ENCODE peak calls at places on chromosomes 2 and 18, in four cellular contexts. G, W, A and C are unnamed samples.
A peak's percentile ranks its signal among the peaks of the same experiment; 100 is the strongest.

GRCh38 chr2:73827018-73827417 is 1.7 kb upstream of the STAMBP start:
- DNase-seq in A (no peak), G (peak; percentile 32), W (no peak), C (no peak)

GRCh38 chr18:72674710-72675109 is 130.6 kb upstream of the CBLN2 start:
- DNase-seq in W (no peak), A (no peak), G (no peak), C (no peak)

GRCh38 chr2:202780514-202781021 is 91.0 kb downstream of the ICA1L start:
- DNase-seq in A (no peak), W (no peak), G (no peak), C (no peak)

GRCh38 chr2:196759378-196759706 is 40.1 kb downstream of the GTF3C3 start:
- DNase-seq in A (no peak), G (no peak), W (no peak), C (no peak)

GRCh38 chr2:104856973-104857261 is 3.0 kb downstream of the POU3F3 start:
- DNase-seq in A (no peak), G (no peak), W (no peak), C (no peak)

GRCh38 chr2:54403512-54404238 is 52.5 kb upstream of the SPTBN1 start:
- DNase-seq in G (no peak), W (no peak), A (no peak), C (no peak)

GRCh38 chr2:3958465-3958864 is 255.1 kb downstream of the DCDC2C start:
- DNase-seq in W (no peak), A (no peak), G (no peak), C (no peak)

GRCh38 chr18:48947583-48947982 is 3.2 kb downstream of the SMAD7 start:
- DNase-seq in G (no peak), A (no peak), W (no peak), C (no peak)

GRCh38 chr2:189328451-189329249 is 112.6 kb upstream of the WDR75 start:
- DNase-seq in A (no peak), W (no peak), G (no peak), C (no peak)

GRCh38 chr18:47296462-47296861 is 45.0 kb upstream of the SKOR2 start:
- DNase-seq in W (no peak), A (no peak), G (no peak), C (no peak)

GRCh38 chr2:156537147-156537546 is 101.0 kb downstream of the GPD2 start:
- DNase-seq in A (no peak), G (no peak), W (no peak), C (no peak)

GRCh38 chr2:124810132-124810531 is 785.0 kb downstream of the CNTNAP5 start:
- DNase-seq in A (peak; percentile 60), G (no peak), W (no peak), C (peak; percentile 42)
- TF ChIP-seq NR3C1 in A (no peak), G (no peak), W (no peak), C (no peak)

GRCh38 chr2:20638646-20639430 is 12.1 kb downstream of the HS1BP3 start:
- DNase-seq in W (no peak), A (no peak), G (no peak), C (no peak)
- TF ChIP-seq NR3C1 in W (no peak), A (no peak), G (no peak), C (no peak)

DNA sequence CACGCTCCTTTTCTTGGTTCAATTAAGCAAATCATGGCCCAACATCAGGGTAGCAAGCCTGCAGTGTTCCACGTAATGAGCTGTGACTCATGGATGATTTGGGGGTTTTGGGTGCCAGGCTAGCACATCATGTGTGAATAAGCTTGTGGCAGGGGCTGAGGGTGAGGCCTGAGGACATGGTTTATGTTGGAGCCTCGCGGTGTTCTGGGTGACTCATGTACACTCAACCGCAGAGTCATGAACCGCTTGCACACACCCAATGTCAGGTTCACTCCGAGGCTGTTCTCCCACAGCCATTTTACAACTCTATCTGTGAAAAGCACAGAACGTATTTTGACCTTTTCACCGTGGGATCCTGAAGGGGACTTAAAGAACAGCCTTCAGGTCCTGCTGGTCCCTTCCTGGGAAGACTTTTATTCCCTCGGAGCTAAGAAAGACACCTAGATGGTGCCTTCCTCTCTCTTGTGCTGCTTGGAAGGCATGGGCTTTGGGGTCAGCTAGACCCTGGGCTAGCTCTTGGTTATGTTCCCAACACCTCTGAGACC is 139.9 kb upstream of the ZEB2 start:
- DNase-seq in A (no peak), G (no peak), W (peak; percentile 73), C (no peak)
- TF ChIP-seq NR3C1 in A (no peak), G (no peak), W (no peak), C (no peak)

GRCh38 chr2:122194546-122194945 is 439.1 kb downstream of the TSN start:
- DNase-seq in A (no peak), W (no peak), G (no peak), C (no peak)
- TF ChIP-seq NR3C1 in A (no peak), W (no peak), G (no peak), C (no peak)

DNA sequence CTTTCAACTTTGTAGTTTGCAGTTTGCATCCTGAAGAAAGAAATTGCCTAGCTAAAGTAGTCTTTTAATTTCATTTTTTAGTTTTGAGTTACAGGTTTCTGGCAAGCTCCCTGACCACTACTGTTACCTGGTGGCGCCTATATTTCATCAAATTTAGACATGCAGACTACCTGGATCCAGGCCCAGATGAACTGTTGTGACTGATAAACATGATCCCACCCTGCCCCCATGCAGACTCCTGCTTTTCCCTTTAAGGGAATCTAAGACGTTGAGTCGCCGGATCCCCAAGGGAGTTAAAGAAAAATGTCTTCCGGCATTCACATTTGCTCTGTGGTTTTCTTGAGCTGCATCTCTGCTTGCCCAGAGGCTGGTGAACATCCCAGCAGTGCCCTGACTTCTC is 22.2 kb downstream of the METAP1D start:
- DNase-seq in W (no peak), A (no peak), G (no peak), C (no peak)
- TF ChIP-seq NR3C1 in W (no peak), A (no peak), G (no peak), C (no peak)

GRCh38 chr2:31401580-31401979 is 13.0 kb downstream of the XDH start:
- DNase-seq in A (no peak), G (peak; percentile 81), W (no peak), C (no peak)
- TF ChIP-seq NR3C1 in A (no peak), G (no peak), W (no peak), C (no peak)